ENCODE peak calls at places on chromosomes 7 and 10, in seven cellular contexts. One of them, this sample, is unnamed.

GRCh38 chr10:13270877-13271551 is 28.9 kb downstream of the PHYH start:
- DNase-seq in mucosa of descending colon: no peak
- DNase-seq in astrocyte of the cerebellum: no peak
- DNase-seq in left ventricle myocardium inferior: no peak
- DNase-seq in dorsolateral prefrontal cortex: no peak
- DNase-seq in esophagus squamous epithelium: no peak
- DNase-seq in mesenchymal stem cell: no peak
- DNase-seq in this sample: peak

GRCh38 chr7:29988391-29989256 is 977 bp downstream of the SCRN1 start:
- DNase-seq in mucosa of descending colon: peak
- DNase-seq in astrocyte of the cerebellum: peak
- DNase-seq in left ventricle myocardium inferior: peak
- DNase-seq in dorsolateral prefrontal cortex: no peak
- DNase-seq in esophagus squamous epithelium: no peak
- DNase-seq in mesenchymal stem cell: peak
- DNase-seq in this sample: peak

GRCh38 chr10:108901766-108902365 is 1021.4 kb downstream of the XPNPEP1 start:
- DNase-seq in mucosa of descending colon: no peak
- DNase-seq in astrocyte of the cerebellum: no peak
- DNase-seq in left ventricle myocardium inferior: no peak
- DNase-seq in dorsolateral prefrontal cortex: no peak
- DNase-seq in esophagus squamous epithelium: no peak
- DNase-seq in mesenchymal stem cell: peak
- DNase-seq in this sample: no peak

GRCh38 chr7:7103343-7104313 is 78.7 kb upstream of the C1GALT1 start:
- DNase-seq in mucosa of descending colon: peak
- DNase-seq in astrocyte of the cerebellum: peak
- DNase-seq in left ventricle myocardium inferior: no peak
- DNase-seq in dorsolateral prefrontal cortex: no peak
- DNase-seq in esophagus squamous epithelium: no peak
- DNase-seq in mesenchymal stem cell: peak
- DNase-seq in this sample: peak

GRCh38 chr10:96645191-96645721 is 58.4 kb upstream of the TM9SF3 start:
- DNase-seq in mucosa of descending colon: no peak
- DNase-seq in astrocyte of the cerebellum: no peak
- DNase-seq in left ventricle myocardium inferior: no peak
- DNase-seq in dorsolateral prefrontal cortex: no peak
- DNase-seq in esophagus squamous epithelium: no peak
- DNase-seq in mesenchymal stem cell: no peak
- DNase-seq in this sample: no peak

GRCh38 chr7:14045651-14046050 is 56.2 kb upstream of the ETV1 start:
- DNase-seq in mucosa of descending colon: no peak
- DNase-seq in astrocyte of the cerebellum: no peak
- DNase-seq in left ventricle myocardium inferior: no peak
- DNase-seq in dorsolateral prefrontal cortex: no peak
- DNase-seq in esophagus squamous epithelium: no peak
- DNase-seq in mesenchymal stem cell: no peak
- DNase-seq in this sample: no peak

GRCh38 chr7:9958461-9958860 is 1015.2 kb upstream of the PHF14 start:
- DNase-seq in mucosa of descending colon: no peak
- DNase-seq in astrocyte of the cerebellum: no peak
- DNase-seq in left ventricle myocardium inferior: no peak
- DNase-seq in dorsolateral prefrontal cortex: no peak
- DNase-seq in esophagus squamous epithelium: no peak
- DNase-seq in mesenchymal stem cell: no peak
- DNase-seq in this sample: no peak

GRCh38 chr7:100582650-100583049 is 3.3 kb downstream of the LRCH4 start:
- DNase-seq in mucosa of descending colon: no peak
- DNase-seq in astrocyte of the cerebellum: no peak
- DNase-seq in left ventricle myocardium inferior: no peak
- DNase-seq in dorsolateral prefrontal cortex: no peak
- DNase-seq in esophagus squamous epithelium: no peak
- DNase-seq in mesenchymal stem cell: no peak
- DNase-seq in this sample: no peak

GRCh38 chr7:1232623-1233327 is at the start of gene UNCX:
- DNase-seq in mucosa of descending colon: no peak
- DNase-seq in astrocyte of the cerebellum: no peak
- DNase-seq in left ventricle myocardium inferior: no peak
- DNase-seq in dorsolateral prefrontal cortex: no peak
- DNase-seq in esophagus squamous epithelium: no peak
- DNase-seq in mesenchymal stem cell: no peak
- DNase-seq in this sample: no peak

GRCh38 chr7:128831178-128831993 is 1.2 kb downstream of the FLNC start:
- DNase-seq in mucosa of descending colon: no peak
- DNase-seq in astrocyte of the cerebellum: peak
- DNase-seq in left ventricle myocardium inferior: peak
- DNase-seq in dorsolateral prefrontal cortex: no peak
- DNase-seq in esophagus squamous epithelium: no peak
- DNase-seq in mesenchymal stem cell: peak
- DNase-seq in this sample: peak

GRCh38 chr10:20287951-20288350 is 471.7 kb downstream of the PLXDC2 start:
- DNase-seq in mucosa of descending colon: no peak
- DNase-seq in astrocyte of the cerebellum: no peak
- DNase-seq in left ventricle myocardium inferior: no peak
- DNase-seq in dorsolateral prefrontal cortex: no peak
- DNase-seq in esophagus squamous epithelium: no peak
- DNase-seq in mesenchymal stem cell: no peak
- DNase-seq in this sample: no peak

GRCh38 chr10:56449770-56450169 is 88.7 kb upstream of the ZWINT start:
- DNase-seq in mucosa of descending colon: no peak
- DNase-seq in astrocyte of the cerebellum: no peak
- DNase-seq in left ventricle myocardium inferior: no peak
- DNase-seq in dorsolateral prefrontal cortex: no peak
- DNase-seq in esophagus squamous epithelium: no peak
- DNase-seq in mesenchymal stem cell: peak
- DNase-seq in this sample: no peak

GRCh38 chr10:43692051-43692825 is 43.6 kb upstream of the ZNF32 start:
- DNase-seq in mucosa of descending colon: no peak
- DNase-seq in astrocyte of the cerebellum: no peak
- DNase-seq in left ventricle myocardium inferior: no peak
- DNase-seq in dorsolateral prefrontal cortex: no peak
- DNase-seq in esophagus squamous epithelium: no peak
- DNase-seq in mesenchymal stem cell: no peak
- DNase-seq in this sample: no peak

GRCh38 chr10:47207280-47207613 is 92.8 kb upstream of the GDF10 start:
- DNase-seq in mucosa of descending colon: no peak
- DNase-seq in astrocyte of the cerebellum: no peak
- DNase-seq in left ventricle myocardium inferior: no peak
- DNase-seq in dorsolateral prefrontal cortex: no peak
- DNase-seq in esophagus squamous epithelium: no peak
- DNase-seq in mesenchymal stem cell: no peak
- DNase-seq in this sample: no peak

GRCh38 chr7:105791926-105792325 is 84.5 kb downstream of the ATXN7L1 start:
- DNase-seq in mucosa of descending colon: no peak
- DNase-seq in astrocyte of the cerebellum: no peak
- DNase-seq in left ventricle myocardium inferior: no peak
- DNase-seq in dorsolateral prefrontal cortex: no peak
- DNase-seq in esophagus squamous epithelium: no peak
- DNase-seq in mesenchymal stem cell: no peak
- DNase-seq in this sample: no peak

GRCh38 chr10:12509016-12509793 is 159.9 kb downstream of the CAMK1D start:
- DNase-seq in mucosa of descending colon: no peak
- DNase-seq in astrocyte of the cerebellum: no peak
- DNase-seq in left ventricle myocardium inferior: no peak
- DNase-seq in dorsolateral prefrontal cortex: no peak
- DNase-seq in esophagus squamous epithelium: no peak
- DNase-seq in mesenchymal stem cell: no peak
- DNase-seq in this sample: no peak

GRCh38 chr7:43757073-43757720 is 1.3 kb upstream of the BLVRA start:
- DNase-seq in mucosa of descending colon: no peak
- DNase-seq in astrocyte of the cerebellum: no peak
- DNase-seq in left ventricle myocardium inferior: no peak
- DNase-seq in dorsolateral prefrontal cortex: no peak
- DNase-seq in esophagus squamous epithelium: no peak
- DNase-seq in mesenchymal stem cell: no peak
- DNase-seq in this sample: no peak

GRCh38 chr10:86775056-86775858 is 18.8 kb downstream of the BMPR1A start:
- DNase-seq in mucosa of descending colon: no peak
- DNase-seq in astrocyte of the cerebellum: no peak
- DNase-seq in left ventricle myocardium inferior: no peak
- DNase-seq in dorsolateral prefrontal cortex: no peak
- DNase-seq in esophagus squamous epithelium: no peak
- DNase-seq in mesenchymal stem cell: peak
- DNase-seq in this sample: peak

GRCh38 chr10:45246522-45246921 is 68.9 kb downstream of the OR13A1 start:
- DNase-seq in mucosa of descending colon: no peak
- DNase-seq in astrocyte of the cerebellum: no peak
- DNase-seq in left ventricle myocardium inferior: no peak
- DNase-seq in dorsolateral prefrontal cortex: no peak
- DNase-seq in esophagus squamous epithelium: no peak
- DNase-seq in mesenchymal stem cell: no peak
- DNase-seq in this sample: no peak

GRCh38 chr10:71572962-71573361 is 146.6 kb downstream of the C10orf105 start:
- DNase-seq in mucosa of descending colon: no peak
- DNase-seq in astrocyte of the cerebellum: no peak
- DNase-seq in left ventricle myocardium inferior: no peak
- DNase-seq in dorsolateral prefrontal cortex: no peak
- DNase-seq in esophagus squamous epithelium: no peak
- DNase-seq in mesenchymal stem cell: no peak
- DNase-seq in this sample: no peak

GRCh38 chr7:81583882-81584533 is 185.8 kb downstream of the HGF start:
- DNase-seq in mucosa of descending colon: no peak
- DNase-seq in astrocyte of the cerebellum: no peak
- DNase-seq in left ventricle myocardium inferior: no peak
- DNase-seq in dorsolateral prefrontal cortex: no peak
- DNase-seq in esophagus squamous epithelium: no peak
- DNase-seq in mesenchymal stem cell: peak
- DNase-seq in this sample: no peak

DNA sequence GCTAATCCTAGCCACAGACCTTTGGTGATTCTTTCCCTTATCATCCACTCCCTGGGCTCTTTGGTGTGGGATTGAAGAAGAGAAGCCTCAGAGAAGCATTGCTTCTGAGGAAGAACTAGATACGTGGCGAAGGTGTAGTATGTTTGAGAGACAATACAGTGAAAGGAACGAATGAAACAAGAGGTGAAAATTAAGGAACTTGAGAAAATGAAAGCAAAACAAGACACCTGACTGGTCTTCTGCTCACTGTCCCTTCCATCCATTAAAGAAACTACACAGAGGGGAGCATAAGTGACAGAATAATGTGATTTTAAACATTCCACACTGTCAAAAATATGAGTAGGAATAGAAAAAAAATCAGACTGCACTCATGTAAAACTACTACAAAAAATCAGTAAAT is 219.6 kb upstream of the NPSR1 start:
- DNase-seq in mucosa of descending colon: no peak
- DNase-seq in astrocyte of the cerebellum: no peak
- DNase-seq in left ventricle myocardium inferior: no peak
- DNase-seq in dorsolateral prefrontal cortex: no peak
- DNase-seq in esophagus squamous epithelium: no peak
- DNase-seq in mesenchymal stem cell: no peak
- DNase-seq in this sample: no peak
- H3K4me3 ChIP-seq in mucosa of descending colon: no peak
- H3K4me3 ChIP-seq in astrocyte of the cerebellum: no peak
- H3K4me3 ChIP-seq in left ventricle myocardium inferior: no peak
- H3K4me3 ChIP-seq in dorsolateral prefrontal cortex: no peak
- H3K4me3 ChIP-seq in esophagus squamous epithelium: no peak
- H3K4me3 ChIP-seq in mesenchymal stem cell: no peak
- H3K4me3 ChIP-seq in this sample: no peak

GRCh38 chr7:151008143-151008510 is 16.2 kb downstream of the ATG9B start:
- DNase-seq in mucosa of descending colon: no peak
- DNase-seq in astrocyte of the cerebellum: no peak
- DNase-seq in left ventricle myocardium inferior: no peak
- DNase-seq in dorsolateral prefrontal cortex: no peak
- DNase-seq in esophagus squamous epithelium: no peak
- DNase-seq in mesenchymal stem cell: peak
- DNase-seq in this sample: no peak
- H3K4me3 ChIP-seq in mucosa of descending colon: no peak
- H3K4me3 ChIP-seq in astrocyte of the cerebellum: no peak
- H3K4me3 ChIP-seq in left ventricle myocardium inferior: peak
- H3K4me3 ChIP-seq in dorsolateral prefrontal cortex: no peak
- H3K4me3 ChIP-seq in esophagus squamous epithelium: no peak
- H3K4me3 ChIP-seq in mesenchymal stem cell: peak
- H3K4me3 ChIP-seq in this sample: no peak

GRCh38 chr7:64515781-64516180 is 47.1 kb downstream of the ZNF680 start:
- DNase-seq in mucosa of descending colon: no peak
- DNase-seq in astrocyte of the cerebellum: no peak
- DNase-seq in left ventricle myocardium inferior: no peak
- DNase-seq in dorsolateral prefrontal cortex: no peak
- DNase-seq in esophagus squamous epithelium: no peak
- DNase-seq in mesenchymal stem cell: no peak
- DNase-seq in this sample: no peak
- H3K4me3 ChIP-seq in mucosa of descending colon: no peak
- H3K4me3 ChIP-seq in astrocyte of the cerebellum: no peak
- H3K4me3 ChIP-seq in left ventricle myocardium inferior: no peak
- H3K4me3 ChIP-seq in dorsolateral prefrontal cortex: no peak
- H3K4me3 ChIP-seq in esophagus squamous epithelium: no peak
- H3K4me3 ChIP-seq in mesenchymal stem cell: peak
- H3K4me3 ChIP-seq in this sample: no peak

GRCh38 chr10:129694184-129694583 is 227.1 kb downstream of the MGMT start:
- DNase-seq in mucosa of descending colon: no peak
- DNase-seq in astrocyte of the cerebellum: no peak
- DNase-seq in left ventricle myocardium inferior: no peak
- DNase-seq in dorsolateral prefrontal cortex: no peak
- DNase-seq in esophagus squamous epithelium: no peak
- DNase-seq in mesenchymal stem cell: no peak
- DNase-seq in this sample: no peak

GRCh38 chr10:129693382-129693781 is 226.3 kb downstream of the MGMT start:
- DNase-seq in mucosa of descending colon: no peak
- DNase-seq in astrocyte of the cerebellum: no peak
- DNase-seq in left ventricle myocardium inferior: no peak
- DNase-seq in dorsolateral prefrontal cortex: no peak
- DNase-seq in esophagus squamous epithelium: no peak
- DNase-seq in mesenchymal stem cell: no peak
- DNase-seq in this sample: no peak

GRCh38 chr10:129695671-129696070 is 228.6 kb downstream of the MGMT start:
- DNase-seq in mucosa of descending colon: no peak
- DNase-seq in astrocyte of the cerebellum: no peak
- DNase-seq in left ventricle myocardium inferior: no peak
- DNase-seq in dorsolateral prefrontal cortex: no peak
- DNase-seq in esophagus squamous epithelium: no peak
- DNase-seq in mesenchymal stem cell: no peak
- DNase-seq in this sample: no peak

GRCh38 chr10:129696636-129697035 is 229.6 kb downstream of the MGMT start:
- DNase-seq in mucosa of descending colon: no peak
- DNase-seq in astrocyte of the cerebellum: no peak
- DNase-seq in left ventricle myocardium inferior: no peak
- DNase-seq in dorsolateral prefrontal cortex: no peak
- DNase-seq in esophagus squamous epithelium: no peak
- DNase-seq in mesenchymal stem cell: no peak
- DNase-seq in this sample: no peak

DNA sequence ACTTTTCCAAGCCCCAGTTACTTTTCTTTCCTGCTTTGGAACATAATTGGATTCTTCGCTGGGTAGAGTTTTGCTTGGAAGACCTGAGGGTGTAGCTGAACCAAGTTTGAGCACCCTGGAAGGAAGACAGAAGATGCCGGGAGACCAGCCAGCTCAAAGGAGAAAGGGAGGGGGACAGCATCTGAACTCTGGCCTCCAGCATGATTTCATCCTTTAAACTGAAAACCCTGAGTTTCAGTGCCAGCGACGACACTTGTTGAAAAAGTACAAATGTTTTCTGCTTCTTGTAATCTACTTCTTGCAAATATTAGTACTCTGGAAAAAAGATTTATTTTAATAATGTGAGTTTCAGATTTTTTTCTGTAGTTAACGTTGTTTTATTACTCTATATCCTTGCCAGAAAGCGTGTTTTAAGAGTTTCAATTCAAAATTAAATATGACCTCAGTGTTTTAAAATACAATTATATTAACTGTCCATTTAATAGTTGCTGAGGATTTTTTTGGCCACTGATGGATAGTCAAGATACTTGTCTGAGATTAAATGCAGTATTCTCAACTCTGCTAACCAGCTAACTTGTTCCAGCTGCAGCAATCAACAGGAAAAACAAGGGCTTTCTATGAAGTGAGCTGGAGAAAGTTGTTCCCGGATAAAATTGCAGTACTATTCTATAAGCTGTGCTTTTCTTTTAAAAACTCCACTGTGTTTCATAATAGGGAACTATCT is 227.8 kb downstream of the MGMT start:
- DNase-seq in mucosa of descending colon: no peak
- DNase-seq in astrocyte of the cerebellum: no peak
- DNase-seq in left ventricle myocardium inferior: peak
- DNase-seq in dorsolateral prefrontal cortex: no peak
- DNase-seq in esophagus squamous epithelium: no peak
- DNase-seq in mesenchymal stem cell: no peak
- DNase-seq in this sample: no peak
- H3K4me3 ChIP-seq in mucosa of descending colon: no peak
- H3K4me3 ChIP-seq in astrocyte of the cerebellum: no peak
- H3K4me3 ChIP-seq in left ventricle myocardium inferior: no peak
- H3K4me3 ChIP-seq in dorsolateral prefrontal cortex: no peak
- H3K4me3 ChIP-seq in esophagus squamous epithelium: no peak
- H3K4me3 ChIP-seq in mesenchymal stem cell: no peak
- H3K4me3 ChIP-seq in this sample: no peak

This sample was measured in astrocyte of the spinal cord.